ENCODE peak calls at places on chromosomes 3 and 15, in eight cellular contexts. V is epithelial cell of proximal tubule, F is AG09309, I is endothelial cell, C is adrenal gland, O is astrocyte, L is NB4, A is cardiac muscle cell. B is an unnamed sample.

GRCh38 chr15:60494108-60494507 is 15.2 kb upstream of the ICE2 start:
- DNase-seq in V (no peak), F (no peak), I (no peak), C (no peak), O (no peak), L (no peak), A (no peak), B (no peak)

GRCh38 chr3:178482981-178483380 is 53.3 kb upstream of the KCNMB2 start:
- DNase-seq in V (peak), F (no peak), I (no peak), C (no peak), O (no peak), L (no peak), A (no peak), B (no peak)

GRCh38 chr3:103829723-103830326 is 1395.0 kb downstream of the ZPLD1 start:
- DNase-seq in V (no peak), F (no peak), I (no peak), C (no peak), O (no peak), L (no peak), A (no peak), B (no peak)

GRCh38 chr3:30245805-30246622 is 360.4 kb upstream of the TGFBR2 start:
- DNase-seq in V (no peak), F (no peak), I (no peak), C (no peak), O (no peak), L (no peak), A (no peak), B (no peak)

GRCh38 chr15:44536298-44536961 is 517 bp upstream of the EIF3J start:
- DNase-seq in V (peak), F (peak), I (peak), C (peak), O (peak), L (no peak), A (peak), B (peak)

GRCh38 chr3:126418661-126419131 is 24.0 kb downstream of the CFAP100 start:
- DNase-seq in V (no peak), F (no peak), I (no peak), C (no peak), O (no peak), L (no peak), A (no peak), B (no peak)

GRCh38 chr3:45026957-45027356 is 854 bp downstream of the CLEC3B start:
- DNase-seq in V (no peak), F (no peak), I (no peak), C (peak), O (no peak), L (no peak), A (no peak), B (peak)

GRCh38 chr3:136207741-136208140 is 11.6 kb upstream of the MSL2 start:
- DNase-seq in V (no peak), F (no peak), I (no peak), C (no peak), O (no peak), L (no peak), A (no peak), B (no peak)

GRCh38 chr15:79166311-79166955 is 75.9 kb upstream of the RASGRF1 start:
- DNase-seq in V (no peak), F (no peak), I (no peak), C (no peak), O (no peak), L (no peak), A (no peak), B (no peak)

GRCh38 chr3:107548601-107549000 is 25.8 kb downstream of the BBX start:
- DNase-seq in V (no peak), F (no peak), I (no peak), C (no peak), O (no peak), L (no peak), A (no peak), B (no peak)

GRCh38 chr3:187919018-187919417 is 173.8 kb upstream of the BCL6 start:
- DNase-seq in V (no peak), F (no peak), I (no peak), C (no peak), O (peak), L (no peak), A (no peak), B (no peak)

GRCh38 chr3:108071394-108071793 is 19.4 kb downstream of the CD47 start:
- DNase-seq in V (no peak), F (no peak), I (no peak), C (no peak), O (no peak), L (no peak), A (no peak), B (no peak)

GRCh38 chr3:128107809-128108208 is 15.8 kb downstream of the RUVBL1 start:
- DNase-seq in V (no peak), F (no peak), I (no peak), C (peak), O (peak), L (no peak), A (peak), B (no peak)

GRCh38 chr3:128111147-128111546 is 12.5 kb downstream of the RUVBL1 start:
- DNase-seq in V (no peak), F (no peak), I (no peak), C (no peak), O (no peak), L (no peak), A (no peak), B (no peak)

GRCh38 chr3:128113817-128114794 is 9.5 kb downstream of the RUVBL1 start:
- DNase-seq in V (no peak), F (no peak), I (no peak), C (peak), O (no peak), L (no peak), A (no peak), B (no peak)

GRCh38 chr3:128112406-128112968 is 11.1 kb downstream of the RUVBL1 start:
- DNase-seq in V (peak), F (peak), I (no peak), C (peak), O (peak), L (no peak), A (no peak), B (no peak)
- TF ChIP-seq CTCF in V (no peak), F (peak), I (no peak), C (peak), O (no peak), L (no peak), A (no peak), B (no peak)

GRCh38 chr3:77815467-77815866 is 775.6 kb downstream of the ROBO2 start:
- DNase-seq in V (no peak), F (no peak), I (peak), C (no peak), O (no peak), L (peak), A (peak), B (no peak)
- TF ChIP-seq CTCF in V (peak), F (peak), I (peak), C (no peak), O (no peak), L (peak), A (no peak), B (no peak)

DNA sequence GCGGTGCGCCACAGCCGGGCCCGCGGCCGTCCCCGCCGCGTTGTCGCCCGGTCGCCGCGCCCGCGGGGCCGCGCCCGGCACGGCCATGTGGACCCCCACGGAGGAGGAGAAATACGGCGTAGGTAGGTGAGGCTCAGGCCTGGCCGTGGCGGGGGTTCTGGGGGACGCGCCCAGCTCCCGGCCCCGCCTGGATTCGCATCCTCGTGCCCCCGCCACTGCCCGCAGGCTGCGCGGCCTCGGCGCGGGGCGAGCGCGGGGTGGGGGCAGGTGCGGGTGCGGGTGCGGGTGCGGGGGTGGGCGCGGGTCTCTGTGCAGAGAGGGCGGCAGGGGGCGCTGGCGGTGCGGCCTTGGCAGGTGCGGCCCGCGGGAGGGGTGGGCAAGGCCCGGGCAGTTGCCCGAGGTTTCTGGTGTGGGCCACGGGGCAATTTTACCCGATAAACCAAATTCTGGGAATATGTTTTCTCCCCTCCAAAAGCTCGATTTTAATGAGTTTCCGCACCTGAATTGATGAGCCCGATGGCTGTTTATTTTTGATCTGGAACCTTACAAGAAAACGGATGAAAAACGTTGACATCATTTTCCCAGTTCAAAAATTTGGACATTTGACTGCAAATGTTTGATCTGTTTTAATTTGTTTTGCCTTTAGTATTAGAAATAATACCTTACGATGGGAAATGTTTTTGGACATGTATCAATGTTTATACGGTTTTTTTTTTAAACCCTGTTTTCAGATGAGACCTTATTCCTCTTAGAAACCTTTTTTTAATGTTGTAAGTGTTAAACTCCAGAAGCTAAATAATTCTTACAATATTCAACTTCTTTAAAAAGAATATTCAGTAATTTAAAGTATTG is 678 bp downstream of the DOCK3 start:
- DNase-seq in V (no peak), F (no peak), I (peak), C (peak), O (no peak), L (peak), A (peak), B (no peak)
- TF ChIP-seq CTCF in V (peak), F (no peak), I (peak), C (no peak), O (no peak), L (no peak), A (no peak), B (no peak)

GRCh38 chr3:125267460-125267859 is 54.9 kb upstream of the SLC12A8 start:
- DNase-seq in V (no peak), F (no peak), I (no peak), C (no peak), O (no peak), L (no peak), A (no peak), B (no peak)
- TF ChIP-seq CTCF in V (no peak), F (no peak), I (no peak), C (no peak), O (no peak), L (no peak), A (no peak), B (no peak)

GRCh38 chr3:55818485-55818884 is 331.4 kb upstream of the WNT5A start:
- DNase-seq in V (no peak), F (no peak), I (no peak), C (no peak), O (no peak), L (peak), A (peak), B (no peak)
- TF ChIP-seq CTCF in V (peak), F (no peak), I (no peak), C (no peak), O (no peak), L (no peak), A (no peak), B (no peak)

DNA sequence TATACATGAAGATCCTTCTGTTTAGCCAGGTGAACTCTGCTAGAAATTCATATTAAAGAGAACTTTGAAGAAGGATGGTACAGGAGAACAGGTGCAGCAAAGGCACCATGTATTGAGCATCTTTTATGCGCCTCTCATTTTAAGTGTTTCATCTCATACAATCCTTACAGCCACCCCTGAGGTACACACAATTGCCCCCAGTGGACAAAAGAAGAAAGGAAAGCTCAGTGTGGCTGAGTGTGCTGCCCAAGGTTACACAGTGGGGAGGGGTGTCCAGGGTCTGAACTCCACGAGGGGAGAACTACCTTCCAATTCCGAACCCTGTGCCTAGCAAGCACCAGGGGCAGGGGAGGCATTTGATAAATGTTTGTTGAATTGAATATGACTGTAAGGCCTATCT is 98.6 kb downstream of the MECOM start:
- DNase-seq in V (no peak), F (no peak), I (no peak), C (no peak), O (no peak), L (no peak), A (no peak), B (no peak)
- TF ChIP-seq CTCF in V (peak), F (peak), I (no peak), C (no peak), O (no peak), L (peak), A (peak), B (no peak)

DNA sequence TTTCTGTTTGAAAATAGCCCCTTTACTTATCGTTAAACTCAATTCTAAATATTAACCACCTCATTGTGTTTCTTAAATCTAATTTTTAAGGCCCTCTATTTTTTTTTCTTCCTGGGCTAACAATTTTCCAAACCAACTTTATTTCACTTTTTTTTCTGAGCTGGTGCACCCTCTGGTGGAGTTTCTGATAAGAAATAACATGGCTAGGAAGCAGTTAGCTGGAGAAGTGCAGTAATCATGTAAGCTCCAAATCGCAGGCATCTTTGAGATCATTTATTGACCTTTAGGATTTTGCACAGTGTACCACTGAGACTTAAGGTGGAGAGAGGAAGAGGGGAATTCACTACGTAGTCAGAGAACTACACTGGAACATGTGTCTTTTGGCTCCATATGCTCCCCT is 6.4 kb downstream of the TMEM207 start:
- DNase-seq in V (no peak), F (no peak), I (no peak), C (no peak), O (no peak), L (peak), A (no peak), B (no peak)
- TF ChIP-seq CTCF in V (peak), F (peak), I (peak), C (peak), O (peak), L (peak), A (peak), B (no peak)

GRCh38 chr3:189311521-189311920 is 139.8 kb downstream of the TPRG1 start:
- DNase-seq in V (no peak), F (no peak), I (no peak), C (no peak), O (no peak), L (no peak), A (no peak), B (no peak)

GRCh38 chr3:189307963-189308362 is 136.2 kb downstream of the TPRG1 start:
- DNase-seq in V (no peak), F (no peak), I (no peak), C (no peak), O (no peak), L (no peak), A (no peak), B (no peak)

GRCh38 chr3:189305412-189305811 is 133.6 kb downstream of the TPRG1 start:
- DNase-seq in V (no peak), F (no peak), I (no peak), C (no peak), O (no peak), L (no peak), A (no peak), B (no peak)

GRCh38 chr3:189309400-189309975 is 137.7 kb downstream of the TPRG1 start:
- DNase-seq in V (no peak), F (no peak), I (no peak), C (no peak), O (no peak), L (no peak), A (no peak), B (no peak)

DNA sequence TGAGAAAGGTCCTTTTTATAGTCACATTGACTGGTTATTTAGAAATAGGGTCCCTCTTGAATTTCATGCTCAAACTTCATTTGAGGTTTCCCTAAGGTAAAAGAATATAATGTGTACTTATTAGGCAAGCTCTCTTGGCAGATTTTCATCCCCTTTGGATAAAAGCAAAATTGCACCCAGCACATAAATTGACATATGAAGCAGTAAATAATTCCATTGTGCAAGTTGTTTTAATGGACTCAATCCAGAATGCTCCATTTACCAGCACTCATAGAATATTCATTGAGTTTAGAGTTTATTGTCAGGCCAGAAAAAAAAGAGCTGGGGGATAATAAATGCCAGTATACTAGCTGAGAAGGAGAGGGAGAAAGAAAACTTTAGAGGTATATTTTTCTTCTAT is 136.8 kb downstream of the TPRG1 start:
- DNase-seq in V (no peak), F (no peak), I (no peak), C (no peak), O (no peak), L (no peak), A (no peak), B (no peak)
- TF ChIP-seq CTCF in V (no peak), F (no peak), I (no peak), C (no peak), O (no peak), L (no peak), A (no peak), B (no peak)

B was measured in mucosa of descending colon.